ENCODE peak calls at places on chromosome 17, in five cellular contexts. Y is GM12865, Q is omental fat pad, B is NCI-H1930, V is dermis blood vessel endothelial cell. O is an unnamed sample.

GRCh38 chr17:66667090-66667489 is 167.8 kb upstream of the CACNG5 start:
- DNase-seq in Y (no peak), Q (no peak), B (no peak), V (no peak), O (no peak)

GRCh38 chr17:37610971-37611370 is 1.8 kb upstream of the SYNRG start:
- DNase-seq in Y (no peak), Q (no peak), B (no peak), V (no peak), O (no peak)

GRCh38 chr17:41065829-41066624 is at the start of gene KRTAP2-4:
- DNase-seq in Y (no peak), Q (no peak), B (no peak), V (no peak), O (no peak)

GRCh38 chr17:45771473-45771959 is 12.6 kb upstream of the CRHR1 start:
- DNase-seq in Y (no peak), Q (no peak), B (no peak), V (no peak), O (no peak)

GRCh38 chr17:21209511-21210175 is 4.3 kb downstream of the TMEM11 start:
- DNase-seq in Y (no peak), Q (no peak), B (no peak), V (no peak), O (no peak)

GRCh38 chr17:8005357-8005756 is 2.9 kb downstream of the GUCY2D start:
- DNase-seq in Y (no peak), Q (no peak), B (no peak), V (no peak), O (no peak)

GRCh38 chr17:183021-183420 is 1.6 kb upstream of the DOC2B start:
- DNase-seq in Y (no peak), Q (no peak), B (no peak), V (no peak), O (no peak)

GRCh38 chr17:44473367-44473766 is 29.8 kb downstream of the GPATCH8 start:
- DNase-seq in Y (no peak), Q (no peak), B (no peak), V (no peak), O (no peak)

GRCh38 chr17:80986816-80987480 is 4.7 kb upstream of the CHMP6 start:
- DNase-seq in Y (no peak), Q (no peak), B (no peak), V (no peak), O (no peak)

GRCh38 chr17:44251062-44251461 is 16.9 kb downstream of the SLC4A1 start:
- DNase-seq in Y (no peak), Q (no peak), B (no peak), V (no peak), O (no peak)

GRCh38 chr17:1123397-1124237 is 56.2 kb downstream of the ABR start:
- DNase-seq in Y (no peak), Q (no peak), B (no peak), V (no peak), O (no peak)

GRCh38 chr17:32350662-32351418 is 883 bp downstream of the ZNF207 start:
- DNase-seq in Y (peak; percentile 73), Q (no peak), B (no peak), V (peak; percentile 81), O (peak; percentile 66)

GRCh38 chr17:67054011-67054591 is 9.7 kb downstream of the CACNG1 start:
- DNase-seq in Y (no peak), Q (no peak), B (no peak), V (no peak), O (no peak)

GRCh38 chr17:50139950-50140885 is 10.3 kb upstream of the SAMD14 start:
- DNase-seq in Y (peak; percentile 81), Q (peak; percentile 67), B (no peak), V (peak; percentile 89), O (peak; percentile 90)

O was measured in lung microvascular endothelial cell.